ENCODE peak calls at places on chromosomes 5 and 9, in four cellular contexts. One of them, this sample, is unnamed.

GRCh38 chr5:93305984-93306383 is 275.0 kb downstream of the NR2F1-AS1 start:
- DNase-seq in fibroblast of pulmonary artery: no peak
- DNase-seq in tibial nerve: no peak
- DNase-seq in uterus: no peak
- DNase-seq in this sample: no peak

GRCh38 chr5:137481596-137481995 is 17.5 kb downstream of the SPOCK1 start:
- DNase-seq in fibroblast of pulmonary artery: no peak
- DNase-seq in uterus: no peak
- DNase-seq in tibial nerve: no peak
- DNase-seq in this sample: no peak

GRCh38 chr9:87517732-87518131 is 20.1 kb downstream of the DAPK1 start:
- DNase-seq in fibroblast of pulmonary artery: no peak
- DNase-seq in uterus: no peak
- DNase-seq in tibial nerve: no peak
- DNase-seq in this sample: no peak

GRCh38 chr5:163978897-163979296 is 473.5 kb downstream of the MAT2B start:
- DNase-seq in tibial nerve: no peak
- DNase-seq in uterus: no peak
- DNase-seq in fibroblast of pulmonary artery: no peak
- DNase-seq in this sample: no peak

GRCh38 chr5:179196420-179197079 is 136.4 kb downstream of the ZNF354C start:
- DNase-seq in uterus: no peak
- DNase-seq in fibroblast of pulmonary artery: no peak
- DNase-seq in tibial nerve: no peak
- DNase-seq in this sample: no peak

GRCh38 chr5:73303139-73304079 is 130.4 kb downstream of the TMEM174 start:
- DNase-seq in uterus: no peak
- DNase-seq in tibial nerve: no peak
- DNase-seq in fibroblast of pulmonary artery: no peak
- DNase-seq in this sample: no peak

GRCh38 chr5:95988094-95988493 is 26.4 kb upstream of the ELL2 start:
- DNase-seq in uterus: no peak
- DNase-seq in tibial nerve: no peak
- DNase-seq in fibroblast of pulmonary artery: no peak
- DNase-seq in this sample: no peak

GRCh38 chr5:112434650-112435049 is 15.6 kb upstream of the EPB41L4A start:
- DNase-seq in tibial nerve: no peak
- DNase-seq in uterus: no peak
- DNase-seq in fibroblast of pulmonary artery: no peak
- DNase-seq in this sample: no peak

GRCh38 chr5:111224561-111224989 is 391 bp downstream of the CAMK4 start:
- DNase-seq in tibial nerve: no peak
- DNase-seq in uterus: no peak
- DNase-seq in fibroblast of pulmonary artery: no peak
- DNase-seq in this sample: no peak

GRCh38 chr5:111227805-111228204 is 3.6 kb downstream of the CAMK4 start:
- DNase-seq in tibial nerve: no peak
- DNase-seq in fibroblast of pulmonary artery: peak; percentile 78
- DNase-seq in uterus: no peak
- DNase-seq in this sample: no peak

GRCh38 chr5:111227226-111227782 is 3.1 kb downstream of the CAMK4 start:
- DNase-seq in tibial nerve: no peak
- DNase-seq in fibroblast of pulmonary artery: no peak
- DNase-seq in uterus: no peak
- DNase-seq in this sample: no peak

GRCh38 chr5:111225926-111226325 is 1.7 kb downstream of the CAMK4 start:
- DNase-seq in uterus: no peak
- DNase-seq in tibial nerve: no peak
- DNase-seq in fibroblast of pulmonary artery: no peak
- DNase-seq in this sample: no peak

GRCh38 chr5:111226556-111226955 is 2.4 kb downstream of the CAMK4 start:
- DNase-seq in fibroblast of pulmonary artery: no peak
- DNase-seq in tibial nerve: no peak
- DNase-seq in uterus: no peak
- DNase-seq in this sample: no peak
- H3K4me3 ChIP-seq in fibroblast of pulmonary artery: no peak overlapping the region
- H3K4me3 ChIP-seq in tibial nerve: no peak overlapping the region
- H3K4me3 ChIP-seq in uterus: no peak overlapping the region
- H3K4me3 ChIP-seq in this sample: no peak overlapping the region

GRCh38 chr5:155728857-155729683 is 597.9 kb upstream of the SGCD start:
- DNase-seq in uterus: no peak
- DNase-seq in fibroblast of pulmonary artery: no peak
- DNase-seq in tibial nerve: no peak
- DNase-seq in this sample: no peak
- TF ChIP-seq CTCF in uterus: no peak
- TF ChIP-seq CTCF in fibroblast of pulmonary artery: no peak
- TF ChIP-seq CTCF in tibial nerve: no peak
- TF ChIP-seq CTCF in this sample: no peak

DNA sequence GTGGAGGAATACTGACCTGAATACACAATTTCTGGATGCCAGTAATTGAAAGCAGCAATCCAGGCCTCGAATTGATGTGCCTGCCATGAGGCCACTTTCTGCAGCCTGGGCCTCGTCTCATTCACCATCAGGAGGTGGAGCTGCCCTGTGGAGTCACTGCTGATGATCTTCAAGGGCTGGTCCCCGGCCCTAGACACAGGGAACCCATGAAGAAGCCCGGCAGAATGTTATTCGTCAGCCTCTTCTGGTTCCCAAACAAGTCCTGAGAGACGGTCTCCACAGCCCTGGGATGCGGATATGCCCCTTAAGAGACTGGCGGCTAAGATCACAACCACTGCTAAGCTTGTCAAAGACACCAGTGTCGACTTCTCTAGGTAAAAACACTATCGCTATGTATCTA is 4.5 kb downstream of the DPH7 start:
- DNase-seq in uterus: no peak
- DNase-seq in tibial nerve: no peak
- DNase-seq in fibroblast of pulmonary artery: no peak
- DNase-seq in this sample: no peak
- H3K4me3 ChIP-seq in uterus: no peak overlapping the region
- H3K4me3 ChIP-seq in tibial nerve: no peak overlapping the region
- H3K4me3 ChIP-seq in fibroblast of pulmonary artery: no peak overlapping the region
- H3K4me3 ChIP-seq in this sample: no peak overlapping the region

GRCh38 chr5:174751154-174751990 is 27.0 kb downstream of the MSX2 start:
- DNase-seq in fibroblast of pulmonary artery: no peak
- DNase-seq in tibial nerve: no peak
- DNase-seq in uterus: no peak
- DNase-seq in this sample: no peak

GRCh38 chr5:174752121-174752520 is 27.7 kb downstream of the MSX2 start:
- DNase-seq in fibroblast of pulmonary artery: no peak
- DNase-seq in uterus: no peak
- DNase-seq in tibial nerve: no peak
- DNase-seq in this sample: no peak

GRCh38 chr5:174759091-174759490 is 34.7 kb downstream of the MSX2 start:
- DNase-seq in fibroblast of pulmonary artery: no peak
- DNase-seq in uterus: no peak
- DNase-seq in tibial nerve: no peak
- DNase-seq in this sample: no peak

GRCh38 chr5:174750720-174751119 is 26.3 kb downstream of the MSX2 start:
- DNase-seq in tibial nerve: no peak
- DNase-seq in uterus: no peak
- DNase-seq in fibroblast of pulmonary artery: peak; percentile 36
- DNase-seq in this sample: no peak

DNA sequence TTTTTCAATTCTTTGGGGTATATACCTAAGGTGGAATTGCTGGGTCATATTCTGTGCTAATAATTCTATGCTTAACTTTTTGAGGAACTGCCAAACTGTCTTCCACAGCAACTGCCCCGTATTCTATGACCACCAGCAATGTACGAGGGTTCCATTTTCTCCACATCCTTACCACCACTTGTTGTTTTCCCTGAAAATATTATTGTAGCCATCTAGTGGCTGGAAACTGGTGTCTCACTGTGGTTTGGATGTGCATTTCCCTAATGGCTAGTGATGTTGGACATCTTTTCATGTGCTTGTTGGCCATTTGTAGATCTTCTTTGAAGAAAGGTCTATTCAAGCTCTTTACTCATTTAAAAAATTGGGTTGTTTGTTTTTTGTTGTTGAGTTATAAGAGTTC is 30.7 kb downstream of the MSX2 start:
- DNase-seq in tibial nerve: no peak
- DNase-seq in uterus: no peak
- DNase-seq in fibroblast of pulmonary artery: peak; percentile 9
- DNase-seq in this sample: no peak
- TF ChIP-seq CTCF in tibial nerve: no peak
- TF ChIP-seq CTCF in uterus: no peak
- TF ChIP-seq CTCF in fibroblast of pulmonary artery: peak; percentile 31
- TF ChIP-seq CTCF in this sample: no peak